ENCODE peak calls at places on chromosomes 12 and 14, in five cellular contexts. A is AG10803, G is fibroblast of pulmonary artery, Y is IMR-90, D is WTC11. R is an unnamed sample.

GRCh38 chr12:111406474-111407370 is 999 bp downstream of the SH2B3 start:
- DNase-seq in D (no peak), G (no peak), Y (no peak), A (no peak), R (no peak)

GRCh38 chr12:52428121-52428520 is 6.0 kb downstream of the KRT75 start:
- DNase-seq in Y (no peak), G (no peak), D (peak), A (no peak), R (no peak)

GRCh38 chr14:90611936-90612335 is 204.3 kb downstream of the TTC7B start:
- DNase-seq in Y (no peak), D (no peak), A (peak), G (peak), R (no peak)

GRCh38 chr14:78697341-78697740 is 527.2 kb downstream of the NRXN3 start:
- DNase-seq in A (peak), D (no peak), G (peak), Y (peak), R (peak)

GRCh38 chr14:99245541-99246511 is 26.2 kb downstream of the BCL11B start:
- DNase-seq in A (no peak), G (no peak), Y (no peak), D (peak), R (no peak)

GRCh38 chr14:100593751-100594624 is 6.8 kb upstream of the BEGAIN start:
- DNase-seq in D (peak), G (no peak), A (no peak), Y (no peak), R (no peak)

GRCh38 chr12:27270148-27270547 is 26.1 kb downstream of the STK38L start:
- DNase-seq in A (no peak), G (no peak), Y (no peak), D (no peak), R (no peak)

GRCh38 chr12:124581792-124582424 is 14.5 kb upstream of the NCOR2 start:
- DNase-seq in A (no peak), Y (no peak), D (no peak), G (no peak), R (no peak)

GRCh38 chr12:89346741-89347324 is 5.5 kb downstream of the DUSP6 start:
- DNase-seq in G (peak), A (peak), Y (peak), D (no peak), R (peak)

GRCh38 chr12:77914089-77914488 is 83.4 kb downstream of the NAV3 start:
- DNase-seq in Y (no peak), D (no peak), A (peak), G (peak), R (no peak)

GRCh38 chr14:80364274-80364673 is 153.0 kb upstream of the DIO2 start:
- DNase-seq in G (peak), Y (peak), A (peak), D (no peak), R (peak)
- TF ChIP-seq CTCF in G (peak), Y (peak), A (peak), D (no peak), R (peak)

GRCh38 chr12:68497702-68498101 is 113.0 kb upstream of the RAP1B start:
- DNase-seq in D (no peak), Y (peak), A (peak), G (peak), R (peak)

GRCh38 chr12:68501226-68501625 is 109.5 kb upstream of the RAP1B start:
- DNase-seq in G (no peak), D (no peak), A (no peak), Y (no peak), R (no peak)

GRCh38 chr12:68497112-68497511 is 113.6 kb upstream of the RAP1B start:
- DNase-seq in G (no peak), A (no peak), Y (no peak), D (no peak), R (no peak)

GRCh38 chr12:68499616-68500015 is 111.1 kb upstream of the RAP1B start:
- DNase-seq in G (no peak), A (peak), Y (no peak), D (no peak), R (no peak)

GRCh38 chr12:68498736-68499135 is 112.0 kb upstream of the RAP1B start:
- DNase-seq in Y (no peak), A (no peak), D (no peak), G (no peak), R (no peak)
- TF ChIP-seq CTCF in Y (no peak), A (no peak), D (no peak), G (no peak), R (no peak)

GRCh38 chr12:51025748-51026654 is at the start of gene SLC11A2:
- DNase-seq in A (peak), D (peak), Y (peak), G (peak), R (peak)
- TF ChIP-seq CTCF in A (no peak), D (no peak), Y (peak), G (no peak), R (peak)

GRCh38 chr12:64452559-64453329 is 824 bp downstream of the TBK1 start:
- DNase-seq in Y (peak), G (peak), A (peak), D (no peak), R (peak)
- TF ChIP-seq CTCF in Y (no peak), G (no peak), A (no peak), D (no peak), R (no peak)

GRCh38 chr12:68805592-68806120 is 2.3 kb upstream of the MDM2 start:
- DNase-seq in Y (peak), G (no peak), A (peak), D (no peak), R (no peak)

GRCh38 chr12:68807576-68808387 is at the start of gene MDM2:
- DNase-seq in A (peak), Y (peak), G (peak), D (peak), R (peak)

GRCh38 chr12:68804654-68805591 is 3.1 kb upstream of the MDM2 start:
- DNase-seq in Y (no peak), D (peak), A (no peak), G (no peak), R (no peak)

GRCh38 chr12:68806488-68807237 is 1.3 kb upstream of the MDM2 start:
- DNase-seq in D (no peak), A (no peak), G (no peak), Y (no peak), R (no peak)

GRCh38 chr12:68803948-68804653 is 3.9 kb upstream of the MDM2 start:
- DNase-seq in D (no peak), G (no peak), Y (no peak), A (no peak), R (no peak)
- TF ChIP-seq CTCF in D (no peak), G (no peak), Y (no peak), A (no peak), R (no peak)

DNA sequence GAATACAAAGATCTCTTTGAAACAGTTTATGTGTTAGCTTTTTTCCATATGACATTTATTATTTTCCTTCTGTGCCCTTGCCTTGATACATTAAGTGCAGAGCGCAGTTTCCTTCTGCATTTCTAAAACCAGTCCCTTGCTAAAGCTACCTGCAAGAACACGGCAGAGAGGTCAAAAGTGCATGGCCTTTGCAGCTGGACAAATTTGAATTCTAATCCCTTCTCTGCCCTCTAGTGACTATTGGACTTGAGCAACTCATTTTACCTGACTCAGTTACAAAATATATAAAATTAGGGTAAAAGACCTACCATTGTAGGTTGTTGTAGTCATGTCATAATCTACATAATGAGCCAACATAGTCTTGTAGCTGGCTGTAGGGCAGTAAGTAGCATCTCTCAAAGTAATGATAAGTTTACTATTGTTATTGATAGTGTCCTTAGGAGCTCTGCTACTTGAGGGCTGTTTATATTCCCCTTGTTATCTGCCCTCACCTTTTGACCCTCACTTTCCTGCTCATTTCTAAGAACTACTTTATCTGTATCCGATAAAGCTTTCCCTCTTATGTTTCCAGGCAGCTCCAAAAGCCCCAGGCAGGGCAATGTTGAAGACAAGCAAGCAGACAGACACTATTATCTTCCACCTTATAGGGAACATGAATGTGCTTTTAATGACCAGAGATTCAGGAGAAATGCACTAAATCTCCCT is 120.0 kb upstream of the PDZRN4 start:
- DNase-seq in G (no peak), Y (no peak), A (no peak), D (no peak), R (no peak)
- TF ChIP-seq CTCF in G (no peak), Y (no peak), A (no peak), D (no peak), R (no peak)

DNA sequence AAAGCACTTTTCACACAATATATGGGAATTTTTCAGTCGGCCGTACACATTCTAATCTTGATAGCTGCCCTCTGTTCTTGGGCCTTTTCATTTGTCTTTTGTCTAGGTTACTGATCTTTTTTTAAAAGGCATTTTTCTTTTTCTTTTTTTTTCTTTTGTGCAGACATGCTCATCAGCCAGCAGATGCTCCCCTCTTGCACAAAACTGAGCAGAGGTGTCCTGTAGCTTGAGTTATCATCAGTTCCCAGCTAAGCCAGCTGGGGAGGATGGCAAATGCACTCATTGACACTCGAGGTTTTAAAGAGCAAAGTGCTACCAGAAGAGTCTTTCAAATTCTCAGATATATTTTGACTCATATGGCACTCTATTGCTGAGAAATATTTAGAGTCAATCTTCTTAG is 913.9 kb upstream of the SEL1L start:
- DNase-seq in D (no peak), Y (no peak), A (no peak), G (no peak), R (no peak)
- TF ChIP-seq CTCF in D (no peak), Y (no peak), A (no peak), G (no peak), R (no peak)

DNA sequence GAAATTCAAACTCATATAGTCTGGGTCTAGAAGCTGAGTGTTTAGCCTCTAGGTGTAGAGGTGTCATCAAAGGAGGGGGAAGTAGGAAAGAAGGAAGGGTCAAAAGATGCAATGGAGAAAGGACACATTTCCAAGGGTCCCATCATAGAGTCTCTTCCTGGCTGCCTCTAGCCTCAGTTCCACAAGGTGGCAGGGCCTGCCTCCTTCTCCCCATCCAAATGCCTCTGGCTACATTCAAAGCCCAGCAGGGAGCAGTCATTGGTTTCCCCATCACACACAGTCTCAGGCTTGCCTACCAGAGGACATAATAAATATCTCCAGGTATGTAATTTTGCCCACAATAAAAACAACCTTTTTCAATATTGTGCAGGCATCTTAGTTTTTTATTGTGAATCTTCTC is 2.1 kb upstream of the CCT2 start:
- DNase-seq in G (no peak), Y (no peak), D (peak), A (no peak), R (no peak)
- TF ChIP-seq CTCF in G (no peak), Y (no peak), D (no peak), A (no peak), R (no peak)

GRCh38 chr14:58572092-58572853 is 65.5 kb upstream of the DACT1 start:
- DNase-seq in Y (peak), A (peak), D (no peak), G (peak), R (peak)

GRCh38 chr14:58571256-58571655 is 66.5 kb upstream of the DACT1 start:
- DNase-seq in A (no peak), D (no peak), Y (no peak), G (no peak), R (no peak)

GRCh38 chr14:58574623-58575022 is 63.1 kb upstream of the DACT1 start:
- DNase-seq in G (no peak), D (no peak), A (no peak), Y (no peak), R (no peak)
- TF ChIP-seq CTCF in G (peak), D (no peak), A (no peak), Y (peak), R (no peak)

DNA sequence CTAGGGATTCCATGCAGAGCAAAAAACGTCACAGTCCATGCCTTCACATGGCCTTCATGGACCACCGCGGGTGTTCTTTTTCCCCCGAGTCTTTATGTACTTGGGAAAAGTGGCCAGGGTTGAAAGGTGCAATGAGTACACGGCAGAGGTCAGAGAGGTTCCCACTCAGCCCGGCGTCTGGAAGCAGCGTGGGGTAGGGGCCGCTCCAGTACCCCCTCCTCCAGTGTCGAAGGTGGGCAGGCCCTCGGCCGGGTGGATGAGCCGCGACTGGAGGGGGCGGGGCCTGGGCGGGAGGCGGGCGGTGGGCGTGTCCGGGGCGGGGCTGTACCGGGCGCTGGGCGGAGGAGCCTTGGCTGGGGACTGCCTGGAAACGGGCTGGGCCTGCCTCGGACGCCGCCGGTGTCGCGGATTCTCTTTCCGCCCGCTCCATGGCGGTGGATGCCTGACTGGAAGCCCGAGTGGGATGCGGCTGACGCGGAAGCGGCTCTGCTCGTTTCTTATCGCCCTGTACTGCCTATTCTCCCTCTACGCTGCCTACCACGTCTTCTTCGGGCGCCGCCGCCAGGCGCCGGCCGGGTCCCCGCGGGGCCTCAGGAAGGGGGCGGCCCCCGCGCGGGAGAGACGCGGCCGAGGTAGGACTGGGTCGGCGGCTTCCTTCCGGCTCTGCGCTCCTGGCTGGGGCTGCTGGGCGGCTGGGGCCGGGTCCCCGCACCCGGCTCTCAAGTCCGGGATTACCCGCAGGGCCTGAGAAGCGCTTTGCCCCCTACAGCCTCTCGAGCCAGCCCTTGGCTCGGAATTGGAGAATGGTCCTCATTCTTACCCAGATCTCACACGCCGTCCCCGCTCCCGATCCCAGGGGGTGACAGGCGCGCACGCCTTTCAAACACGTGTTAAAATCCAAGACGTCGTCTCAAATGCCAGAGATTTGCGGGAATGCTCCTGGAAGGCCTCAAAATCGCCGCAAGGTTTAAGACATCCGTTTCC is at the start of gene RXYLT1:
- DNase-seq in D (peak), Y (peak), G (peak), A (peak), R (peak)
- TF ChIP-seq CTCF in D (no peak), Y (no peak), G (no peak), A (no peak), R (no peak)